ENCODE peak calls at places on chromosomes 4 and X, in five cellular contexts. D is esophagus muscularis mucosa; W is activated CD4-positive, alpha-beta T cell treated with anti-CD3 and anti-CD28 coated beads, Interleukin-2, amount 50 U/mL, for 24 hours; B is H54; S is stimulated activated CD4-positive, alpha-beta T cell treated with anti-CD3 and anti-CD28 coated beads, Interleukin-15, amount 100 ng/mL, for 24 hours. A is an unnamed sample.

GRCh38 chr4:162683659-162684370 is 482.9 kb downstream of the NAF1 start:
- DNase-seq in B (no peak), D (no peak), W (no peak), S (no peak), A (no peak)

GRCh38 chr4:95548738-95549245 is at the start of gene UNC5C:
- DNase-seq in D (no peak), S (no peak), W (no peak), B (peak), A (no peak)

GRCh38 chrX:12701625-12702024 is 89.6 kb upstream of the PRPS2 start:
- DNase-seq in D (no peak), W (peak), S (peak), B (peak), A (peak)

GRCh38 chr4:147607463-147607862 is 9.7 kb upstream of the TMEM184C start:
- DNase-seq in W (no peak), D (peak), S (no peak), B (no peak), A (no peak)

GRCh38 chr4:82261063-82261462 is 112.7 kb downstream of the HNRNPD start:
- DNase-seq in B (no peak), W (no peak), D (no peak), S (no peak), A (no peak)

GRCh38 chrX:149641832-149642231 is 10.2 kb upstream of the TMEM185A start:
- DNase-seq in S (no peak), W (no peak), B (no peak), D (no peak), A (no peak)

GRCh38 chr4:23811045-23811620 is 78.7 kb downstream of the PPARGC1A start:
- DNase-seq in W (no peak), B (no peak), S (no peak), D (no peak), A (no peak)

GRCh38 chr4:4430492-4431195 is 43.7 kb downstream of the NSG1 start:
- DNase-seq in B (peak), S (peak), D (no peak), W (peak), A (peak)

GRCh38 chr4:108690738-108691137 is 40.3 kb downstream of the OSTC start:
- DNase-seq in B (no peak), S (no peak), D (no peak), W (no peak), A (no peak)

GRCh38 chrX:123093792-123094191 is 90.3 kb upstream of the GRIA3 start:
- DNase-seq in W (no peak), S (no peak), B (no peak), D (no peak), A (no peak)

GRCh38 chr4:125013891-125014290 is 300.9 kb upstream of the FAT4 start:
- DNase-seq in B (no peak), W (no peak), D (no peak), S (no peak), A (no peak)

GRCh38 chr4:8537041-8537461 is 43.1 kb upstream of the GPR78 start:
- DNase-seq in S (no peak), W (no peak), B (peak), D (no peak), A (no peak)

A was measured in activated CD4-positive, alpha-beta memory T cell treated with anti-CD3 and anti-CD28 coated beads for 36 hours.